ENCODE peak calls at places on chromosomes 13 and 19, in eight cellular contexts. E is neural crest cell; H is ACHN; W is NCI-H460; P is T-helper 2 cell; V is activated CD8-positive, alpha-beta memory T cell treated with anti-CD3 and anti-CD28 coated beads for 1 hour; N is stimulated activated CD4-positive, alpha-beta T cell treated with anti-CD3 and anti-CD28 coated beads, Interleukin-1b, Interleukin-23, amount 100 ng/mL, for 1 hour; J is posterior cingulate gyrus. T is an unnamed sample.

GRCh38 chr13:25136872-25137623 is 35.0 kb downstream of the AMER2 start:
- DNase-seq in E (no peak), H (no peak), W (no peak), P (no peak), V (no peak), N (no peak), J (no peak), T (no peak)

GRCh38 chr19:45972944-45973525 is 630 bp downstream of the NOVA2 start:
- DNase-seq in E (no peak), H (no peak), W (no peak), P (no peak), V (no peak), N (no peak), J (no peak), T (no peak)

GRCh38 chr13:44921478-44921877 is 67.8 kb downstream of the NUFIP1 start:
- DNase-seq in E (no peak), H (no peak), W (no peak), P (no peak), V (no peak), N (no peak), J (no peak), T (no peak)

GRCh38 chr19:18460313-18460712 is 22.4 kb upstream of the ISYNA1 start:
- DNase-seq in E (no peak), H (no peak), W (no peak), P (no peak), V (no peak), N (no peak), J (no peak), T (no peak)

GRCh38 chr13:110006304-110006703 is 219.9 kb upstream of the IRS2 start:
- DNase-seq in E (no peak), H (no peak), W (no peak), P (no peak), V (no peak), N (no peak), J (no peak), T (no peak)

GRCh38 chr19:56217039-56217949 is 15.2 kb downstream of the ZSCAN5C start:
- DNase-seq in E (no peak), H (no peak), W (no peak), P (no peak), V (no peak), N (no peak), J (no peak), T (no peak)

GRCh38 chr19:14015454-14016035 is 9.4 kb upstream of the RFX1 start:
- DNase-seq in E (no peak), H (no peak), W (no peak), P (no peak), V (no peak), N (no peak), J (no peak), T (no peak)

GRCh38 chr19:40908981-40909380 is 26.9 kb upstream of the CYP2A7 start:
- DNase-seq in E (no peak), H (no peak), W (no peak), P (no peak), V (peak), N (peak), J (no peak), T (no peak)

GRCh38 chr19:40267601-40267997 is 17.5 kb downstream of the AKT2 start:
- DNase-seq in E (no peak), H (no peak), W (no peak), P (no peak), V (no peak), N (no peak), J (no peak), T (no peak)

GRCh38 chr13:64453831-64454230 is 2776.3 kb downstream of the PCDH9 start:
- DNase-seq in E (no peak), H (no peak), W (no peak), P (no peak), V (no peak), N (no peak), J (peak), T (no peak)

GRCh38 chr13:51249254-51249653 is 27.1 kb downstream of the FAM124A start:
- DNase-seq in E (no peak), H (no peak), W (no peak), P (no peak), V (no peak), N (no peak), J (no peak), T (no peak)

GRCh38 chr13:48437381-48437780 is 24.5 kb upstream of the LPAR6 start:
- DNase-seq in E (no peak), H (peak), W (no peak), P (no peak), V (no peak), N (no peak), J (peak), T (no peak)

GRCh38 chr13:99075268-99076191 is 97.7 kb upstream of the DOCK9 start:
- DNase-seq in E (no peak), H (no peak), W (no peak), P (no peak), V (no peak), N (no peak), J (no peak), T (no peak)

GRCh38 chr13:37058801-37059135 is 720 bp downstream of the SUPT20H start:
- DNase-seq in E (no peak), H (peak), W (no peak), P (no peak), V (no peak), N (peak), J (peak), T (no peak)

GRCh38 chr19:18416778-18417249 is 2.4 kb upstream of the SSBP4 start:
- DNase-seq in E (peak), H (peak), W (peak), P (peak), V (no peak), N (no peak), J (peak), T (no peak)